ENCODE peak calls at places on chromosomes 16 and 17, in five cellular contexts. P is K562, N is IMR-90, Y is A549, V is HCT116. W is an unnamed sample.

GRCh38 chr16:71923941-71924690 is 28.8 kb downstream of the IST1 start:
- DNase-seq in P (no peak), V (no peak), Y (no peak), N (no peak), W (no peak)

GRCh38 chr17:74368341-74369152 is 1.2 kb downstream of the GPR142 start:
- DNase-seq in N (peak; percentile 35), P (peak; percentile 87), Y (peak; percentile 88), V (peak; percentile 67), W (no peak)

GRCh38 chr16:57509231-57509923 is 23.1 kb upstream of the DOK4 start:
- DNase-seq in V (no peak), N (no peak), P (no peak), Y (no peak), W (no peak)

GRCh38 chr17:77281024-77281903 is 140.5 kb downstream of the SEC14L1 start:
- DNase-seq in P (peak; percentile 93), Y (peak; percentile 93), N (peak; percentile 29), V (no peak), W (no peak)

GRCh38 chr16:2486645-2487516 is 12.0 kb downstream of the TBC1D24 start:
- DNase-seq in Y (no peak), P (no peak), V (no peak), N (peak; percentile 23), W (peak; percentile 51)

GRCh38 chr17:81256616-81257015 is 17.5 kb downstream of the NDUFAF8 start:
- DNase-seq in P (no peak), N (peak; percentile 79), Y (peak; percentile 47), V (no peak), W (no peak)

GRCh38 chr17:18990331-18990730 is 14.2 kb downstream of the FAM83G start:
- DNase-seq in Y (no peak), N (no peak), V (no peak), P (no peak), W (no peak)

GRCh38 chr17:57130708-57131461 is 45.8 kb downstream of the AKAP1 start:
- DNase-seq in Y (peak; percentile 99), P (peak; percentile 91), V (peak; percentile 70), N (peak; percentile 70), W (peak; percentile 25)

GRCh38 chr17:77034677-77035424 is 105.9 kb upstream of the SEC14L1 start:
- DNase-seq in Y (no peak), V (no peak), P (no peak), N (no peak), W (no peak)

GRCh38 chr17:67245073-67245693 is at the start of gene HELZ:
- DNase-seq in P (peak; percentile 87), N (peak; percentile 83), V (peak; percentile 76), Y (peak; percentile 89), W (peak; percentile 25)

GRCh38 chr17:82531431-82531881 is 11.9 kb downstream of the FOXK2 start:
- DNase-seq in N (peak; percentile 92), P (no peak), V (no peak), Y (no peak), W (no peak)

GRCh38 chr16:1791943-1792812 is 1.3 kb downstream of the IGFALS start:
- DNase-seq in V (no peak), P (no peak), Y (no peak), N (no peak), W (no peak)

GRCh38 chr16:80738521-80738920 is 65.9 kb downstream of the CDYL2 start:
- DNase-seq in Y (no peak), V (no peak), N (no peak), P (no peak), W (no peak)

GRCh38 chr17:76497979-76498885 is 3.0 kb downstream of the RHBDF2 start:
- DNase-seq in P (no peak), N (peak; percentile 93), Y (peak; percentile 75), V (no peak), W (no peak)

GRCh38 chr17:77579717-77580116 is 378.8 kb upstream of the TNRC6C start:
- DNase-seq in V (no peak), Y (no peak), N (no peak), P (no peak), W (no peak)

GRCh38 chr17:78779848-78780247 is 2.2 kb downstream of the CYTH1 start:
- DNase-seq in Y (no peak), N (no peak), V (no peak), P (no peak), W (no peak)

GRCh38 chr16:30186782-30187555 is 3.6 kb downstream of the CORO1A start:
- DNase-seq in V (no peak), N (no peak), P (peak; percentile 79), Y (peak; percentile 40), W (peak; percentile 36)

DNA sequence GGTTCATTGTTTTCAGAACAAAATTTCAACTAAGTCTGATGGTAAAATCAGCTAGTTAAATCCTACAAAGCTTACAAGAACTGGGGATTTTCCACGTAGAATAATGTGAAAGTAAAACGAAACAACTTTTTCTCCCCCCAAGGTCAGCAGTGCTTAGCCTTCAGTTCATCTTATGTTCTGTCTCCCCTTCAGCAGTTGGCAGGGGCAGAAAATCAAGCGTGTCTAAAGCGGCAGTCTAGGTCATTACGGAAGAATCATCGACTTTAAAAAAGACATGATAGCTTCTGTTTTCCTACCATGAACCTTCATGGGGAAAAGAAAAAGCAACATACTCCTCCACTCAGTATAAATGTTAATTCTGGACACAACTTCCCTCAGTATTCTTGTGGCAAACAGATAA is 50.7 kb downstream of the GNA13 start:
- DNase-seq in V (no peak), Y (no peak), N (no peak), P (no peak), W (no peak)
- TF ChIP-seq RAD21 in V (no peak), Y (no peak), N (no peak), P (no peak), W (no peak)

GRCh38 chr16:12349950-12350842 is 373.7 kb downstream of the SNX29 start:
- DNase-seq in V (no peak), P (no peak), N (no peak), Y (no peak), W (no peak)

GRCh38 chr16:12358898-12359297 is 382.4 kb downstream of the SNX29 start:
- DNase-seq in Y (no peak), N (no peak), V (no peak), P (no peak), W (no peak)

GRCh38 chr16:12356622-12357365 is 380.3 kb downstream of the SNX29 start:
- DNase-seq in Y (no peak), P (no peak), V (no peak), N (no peak), W (no peak)

GRCh38 chr16:12350945-12351344 is 374.4 kb downstream of the SNX29 start:
- DNase-seq in N (no peak), Y (no peak), P (no peak), V (no peak), W (no peak)

GRCh38 chr16:12354296-12354818 is 377.8 kb downstream of the SNX29 start:
- DNase-seq in N (no peak), P (no peak), Y (no peak), V (no peak), W (no peak)
- TF ChIP-seq RAD21 in N (no peak), P (no peak), Y (no peak), V (no peak), W (no peak)

DNA sequence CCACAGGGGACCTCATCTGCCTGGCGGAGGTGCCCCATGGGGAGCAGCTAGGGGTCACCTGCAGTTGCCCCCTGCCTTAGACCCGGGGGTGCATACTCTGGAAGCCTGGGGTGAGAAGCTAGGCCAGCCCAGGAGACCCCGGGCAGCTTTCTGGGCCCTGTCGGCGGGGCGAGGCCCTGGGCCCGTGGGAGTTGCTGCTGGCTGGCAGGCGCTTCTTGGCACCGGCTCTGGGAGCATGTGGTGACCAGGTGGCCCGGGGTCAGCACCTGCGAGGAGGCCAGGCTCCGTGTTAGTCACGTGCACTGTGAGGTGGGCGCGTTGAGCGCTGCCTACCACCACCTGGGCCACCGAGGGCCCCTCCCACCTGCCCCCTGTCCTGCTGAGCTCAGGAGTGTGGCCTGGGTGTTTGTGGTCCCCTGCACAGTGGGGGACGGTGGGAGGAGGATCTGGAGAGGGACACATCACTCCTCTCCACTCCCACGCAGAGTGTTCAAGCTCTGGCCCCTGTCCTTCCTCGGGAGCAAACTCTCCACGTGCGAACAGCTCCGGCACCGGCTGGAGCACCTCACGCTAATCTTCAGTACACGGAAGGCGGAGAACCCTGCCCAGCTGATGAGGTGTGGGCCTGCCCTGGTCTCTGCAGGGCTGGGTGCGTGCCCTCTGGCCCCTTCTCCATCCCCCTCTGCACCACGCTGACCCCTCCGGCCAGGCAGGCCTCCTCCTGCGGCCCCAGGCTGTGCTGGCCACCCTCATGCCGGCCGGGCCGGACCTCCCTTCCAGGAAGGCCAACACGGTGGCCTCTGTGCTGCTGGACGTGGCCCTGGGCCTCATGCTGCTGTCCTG is 5.8 kb downstream of the PIGQ start:
- DNase-seq in N (no peak), Y (no peak), V (no peak), P (no peak), W (no peak)
- TF ChIP-seq RAD21 in N (no peak), Y (no peak), V (no peak), P (no peak), W (no peak)

GRCh38 chr16:239948-240277 is 5.3 kb downstream of the FAM234A start:
- DNase-seq in P (peak; percentile 20), Y (no peak), N (peak; percentile 12), V (no peak), W (no peak)
- TF ChIP-seq RAD21 in P (no peak), Y (no peak), N (no peak), V (no peak), W (no peak)

DNA sequence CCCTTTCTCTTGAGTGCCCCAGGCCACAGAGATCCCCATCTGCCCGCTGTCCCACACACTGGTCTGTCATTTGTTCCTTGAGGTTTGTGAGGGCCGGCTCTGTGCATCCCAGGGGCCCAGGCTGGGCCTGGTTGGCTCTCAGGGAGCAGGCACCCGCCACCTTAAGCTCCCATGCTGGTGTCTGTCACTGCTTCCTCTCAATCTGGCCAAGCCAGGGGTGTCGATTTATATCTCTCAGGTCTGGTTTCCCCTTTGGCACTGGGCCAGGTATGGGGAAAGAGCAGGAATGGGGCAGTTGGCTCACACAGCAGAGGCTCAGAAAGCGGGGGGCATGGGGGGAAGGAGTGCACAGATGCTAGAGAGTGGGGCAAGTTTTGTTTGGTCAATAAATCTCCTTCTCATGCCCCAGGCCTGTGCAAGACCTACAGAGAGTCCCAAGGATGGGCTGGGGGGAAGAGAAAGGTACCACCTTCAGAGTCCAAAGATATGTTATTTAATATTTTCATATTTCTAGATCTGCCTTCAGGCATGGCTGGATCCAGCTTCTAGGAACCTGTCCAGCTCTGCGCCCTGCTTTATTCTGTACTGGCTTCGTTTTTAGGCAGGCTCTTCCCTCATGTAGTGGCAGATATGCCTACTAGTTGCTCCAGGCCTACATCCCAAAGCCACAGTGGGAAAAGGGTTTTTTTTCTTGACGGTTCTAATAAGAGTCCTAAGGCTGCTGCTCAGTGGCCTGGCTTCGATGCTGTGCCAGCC is 34.3 kb downstream of the IL4R start:
- DNase-seq in N (no peak), P (no peak), Y (no peak), V (no peak), W (no peak)
- TF ChIP-seq RAD21 in N (no peak), P (no peak), Y (no peak), V (no peak), W (no peak)